ENCODE peak calls at places on chromosomes 5 and 9, in five cellular contexts. One of them, this sample, is unnamed.
A peak's percentile ranks its signal among the peaks of the same experiment; 100 is the strongest.

GRCh38 chr9:114140401-114140800 is 14.9 kb upstream of the COL27A1 start:
- DNase-seq in endodermal cell: no peak
- DNase-seq in body of pancreas: no peak
- DNase-seq in brain microvascular endothelial cell: no peak
- DNase-seq in tibial artery: no peak
- DNase-seq in this sample: no peak

GRCh38 chr9:72274916-72275315 is 90.1 kb downstream of the ZFAND5 start:
- DNase-seq in endodermal cell: no peak
- DNase-seq in body of pancreas: no peak
- DNase-seq in brain microvascular endothelial cell: no peak
- DNase-seq in tibial artery: no peak
- DNase-seq in this sample: no peak

GRCh38 chr5:158616707-158617106 is 483.0 kb downstream of the EBF1 start:
- DNase-seq in endodermal cell: no peak
- DNase-seq in body of pancreas: no peak
- DNase-seq in brain microvascular endothelial cell: no peak
- DNase-seq in tibial artery: no peak
- DNase-seq in this sample: no peak

GRCh38 chr5:75089137-75089536 is 36.8 kb upstream of the GCNT4 start:
- DNase-seq in endodermal cell: no peak
- DNase-seq in body of pancreas: no peak
- DNase-seq in brain microvascular endothelial cell: no peak
- DNase-seq in tibial artery: no peak
- DNase-seq in this sample: no peak

GRCh38 chr5:81336528-81336927 is 35.1 kb downstream of the ZCCHC9 start:
- DNase-seq in endodermal cell: no peak
- DNase-seq in body of pancreas: no peak
- DNase-seq in brain microvascular endothelial cell: no peak
- DNase-seq in tibial artery: no peak
- DNase-seq in this sample: no peak

GRCh38 chr5:82092-82491 is 9.9 kb upstream of the PLEKHG4B start:
- DNase-seq in endodermal cell: peak; percentile 90
- DNase-seq in body of pancreas: no peak
- DNase-seq in brain microvascular endothelial cell: peak; percentile 39
- DNase-seq in tibial artery: no peak
- DNase-seq in this sample: no peak

GRCh38 chr9:75083188-75083976 is 4.6 kb downstream of the NMRK1 start:
- DNase-seq in endodermal cell: peak; percentile 87
- DNase-seq in body of pancreas: peak; percentile 53
- DNase-seq in brain microvascular endothelial cell: no peak
- DNase-seq in tibial artery: no peak
- DNase-seq in this sample: no peak

GRCh38 chr5:71899865-71900342 is 180.8 kb downstream of the CARTPT start:
- DNase-seq in endodermal cell: no peak
- DNase-seq in body of pancreas: no peak
- DNase-seq in brain microvascular endothelial cell: peak; percentile 68
- DNase-seq in tibial artery: no peak
- DNase-seq in this sample: no peak

GRCh38 chr5:65760504-65761275 is 38.7 kb downstream of the NLN start:
- DNase-seq in endodermal cell: no peak
- DNase-seq in body of pancreas: peak; percentile 21
- DNase-seq in brain microvascular endothelial cell: peak; percentile 37
- DNase-seq in tibial artery: no peak
- DNase-seq in this sample: no peak

GRCh38 chr5:74281191-74281590 is 359.3 kb downstream of the ENC1 start:
- DNase-seq in endodermal cell: peak; percentile 55
- DNase-seq in body of pancreas: no peak
- DNase-seq in brain microvascular endothelial cell: no peak
- DNase-seq in tibial artery: no peak
- DNase-seq in this sample: no peak

GRCh38 chr5:55278778-55279177 is 28.7 kb downstream of the DHX29 start:
- DNase-seq in endodermal cell: no peak
- DNase-seq in body of pancreas: no peak
- DNase-seq in brain microvascular endothelial cell: peak; percentile 12
- DNase-seq in tibial artery: no peak
- DNase-seq in this sample: no peak

GRCh38 chr5:36398137-36398536 is 96.4 kb upstream of the RANBP3L start:
- DNase-seq in endodermal cell: no peak
- DNase-seq in body of pancreas: no peak
- DNase-seq in brain microvascular endothelial cell: no peak
- DNase-seq in tibial artery: no peak
- DNase-seq in this sample: no peak

GRCh38 chr5:81850494-81850893 is 99.6 kb upstream of the SSBP2 start:
- DNase-seq in endodermal cell: no peak
- DNase-seq in body of pancreas: no peak
- DNase-seq in brain microvascular endothelial cell: no peak
- DNase-seq in tibial artery: peak; percentile 22
- DNase-seq in this sample: no peak

GRCh38 chr9:129235931-129236331 is 57.9 kb upstream of the IER5L start:
- DNase-seq in endodermal cell: no peak
- DNase-seq in body of pancreas: no peak
- DNase-seq in brain microvascular endothelial cell: no peak
- DNase-seq in tibial artery: no peak
- DNase-seq in this sample: peak; percentile 46

GRCh38 chr5:40791715-40792139 is 6.4 kb downstream of the PRKAA1 start:
- DNase-seq in endodermal cell: no peak
- DNase-seq in body of pancreas: no peak
- DNase-seq in brain microvascular endothelial cell: no peak
- DNase-seq in tibial artery: no peak
- DNase-seq in this sample: no peak

GRCh38 chr5:55175781-55176175 is 2.8 kb upstream of the CDC20B start:
- DNase-seq in endodermal cell: no peak
- DNase-seq in body of pancreas: no peak
- DNase-seq in brain microvascular endothelial cell: no peak
- DNase-seq in tibial artery: no peak
- DNase-seq in this sample: no peak

GRCh38 chr5:127758884-127759283 is 55.7 kb downstream of the CCDC192 start:
- DNase-seq in endodermal cell: peak; percentile 59
- DNase-seq in body of pancreas: no peak
- DNase-seq in brain microvascular endothelial cell: no peak
- DNase-seq in tibial artery: no peak
- DNase-seq in this sample: no peak

GRCh38 chr9:16825971-16826370 is 44.5 kb downstream of the BNC2 start:
- DNase-seq in endodermal cell: no peak
- DNase-seq in body of pancreas: no peak
- DNase-seq in brain microvascular endothelial cell: peak; percentile 72
- DNase-seq in tibial artery: no peak
- DNase-seq in this sample: no peak

GRCh38 chr5:14521748-14522147 is 59.8 kb upstream of the OTULINL start:
- DNase-seq in endodermal cell: no peak
- DNase-seq in body of pancreas: no peak
- DNase-seq in brain microvascular endothelial cell: no peak
- DNase-seq in tibial artery: no peak
- DNase-seq in this sample: no peak

GRCh38 chr9:5800969-5801738 is 31.8 kb downstream of the ERMP1 start:
- DNase-seq in endodermal cell: no peak
- DNase-seq in body of pancreas: no peak
- DNase-seq in brain microvascular endothelial cell: no peak
- DNase-seq in tibial artery: no peak
- DNase-seq in this sample: no peak

GRCh38 chr9:112846528-112847488 is 43.9 kb downstream of the SLC46A2 start:
- DNase-seq in endodermal cell: peak; percentile 52
- DNase-seq in body of pancreas: no peak
- DNase-seq in brain microvascular endothelial cell: no peak
- DNase-seq in tibial artery: no peak
- DNase-seq in this sample: no peak

GRCh38 chr5:92941806-92942205 is 639.2 kb downstream of the NR2F1-AS1 start:
- DNase-seq in endodermal cell: no peak
- DNase-seq in body of pancreas: no peak
- DNase-seq in brain microvascular endothelial cell: no peak
- DNase-seq in tibial artery: no peak
- DNase-seq in this sample: no peak

GRCh38 chr5:16855475-16855874 is 80.6 kb downstream of the MYO10 start:
- DNase-seq in endodermal cell: no peak
- DNase-seq in body of pancreas: no peak
- DNase-seq in brain microvascular endothelial cell: no peak
- DNase-seq in tibial artery: no peak
- DNase-seq in this sample: no peak

GRCh38 chr5:158565017-158565789 is 534.5 kb downstream of the EBF1 start:
- DNase-seq in endodermal cell: no peak
- DNase-seq in body of pancreas: no peak
- DNase-seq in brain microvascular endothelial cell: no peak
- DNase-seq in tibial artery: no peak
- DNase-seq in this sample: peak; percentile 33

GRCh38 chr5:109619661-109620060 is 70.1 kb upstream of the MAN2A1 start:
- DNase-seq in endodermal cell: no peak
- DNase-seq in body of pancreas: no peak
- DNase-seq in brain microvascular endothelial cell: no peak
- DNase-seq in tibial artery: no peak
- DNase-seq in this sample: no peak

GRCh38 chr5:11046160-11046559 is 285.1 kb upstream of the DAP start:
- DNase-seq in endodermal cell: peak; percentile 78
- DNase-seq in body of pancreas: no peak
- DNase-seq in brain microvascular endothelial cell: peak; percentile 16
- DNase-seq in tibial artery: no peak
- DNase-seq in this sample: no peak

GRCh38 chr5:6354848-6355247 is 23.5 kb downstream of the MED10 start:
- DNase-seq in endodermal cell: no peak
- DNase-seq in body of pancreas: no peak
- DNase-seq in brain microvascular endothelial cell: no peak
- DNase-seq in tibial artery: no peak
- DNase-seq in this sample: no peak
- H3K27me3 ChIP-seq in endodermal cell: no peaks in the 10 kb centered on the region
- H3K27me3 ChIP-seq in body of pancreas: no peaks in the 10 kb centered on the region
- H3K27me3 ChIP-seq in brain microvascular endothelial cell: no peaks in the 10 kb centered on the region
- H3K27me3 ChIP-seq in tibial artery: no peaks in the 10 kb centered on the region
- H3K27me3 ChIP-seq in this sample: no peaks in the 10 kb centered on the region

DNA sequence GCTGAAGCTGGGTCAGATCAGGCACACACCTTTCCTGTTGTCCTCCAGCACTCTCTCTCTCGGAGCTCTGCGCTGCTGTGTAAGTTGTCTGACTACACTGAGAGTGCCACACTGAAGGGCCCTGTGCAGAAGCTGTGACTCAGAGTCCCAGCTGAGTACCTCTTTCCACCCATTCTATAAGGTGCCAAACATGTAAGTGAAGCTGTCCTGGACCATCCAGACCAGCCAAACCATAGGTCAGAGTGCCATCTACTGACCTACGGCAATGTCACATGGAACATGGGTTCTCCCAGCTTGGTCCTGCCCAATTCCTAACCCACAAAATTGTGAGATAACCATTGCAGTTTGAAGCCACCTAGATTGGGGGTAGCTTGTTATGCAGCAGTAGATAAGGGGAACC is 68.2 kb downstream of the ADCY2 start:
- DNase-seq in endodermal cell: peak; percentile 83
- DNase-seq in body of pancreas: no peak
- DNase-seq in brain microvascular endothelial cell: no peak
- DNase-seq in tibial artery: no peak
- DNase-seq in this sample: no peak
- TF ChIP-seq CTCF in endodermal cell: peak; percentile 81
- TF ChIP-seq CTCF in body of pancreas: no peak
- TF ChIP-seq CTCF in brain microvascular endothelial cell: no peak
- TF ChIP-seq CTCF in tibial artery: no peak
- TF ChIP-seq CTCF in this sample: no peak

GRCh38 chr9:68548241-68548640 is 7.6 kb upstream of the TMEM252 start:
- DNase-seq in endodermal cell: no peak
- DNase-seq in body of pancreas: no peak
- DNase-seq in brain microvascular endothelial cell: no peak
- DNase-seq in tibial artery: no peak
- DNase-seq in this sample: no peak
- H3K4me3 ChIP-seq in endodermal cell: no peak overlapping the region
- H3K4me3 ChIP-seq in body of pancreas: no peak overlapping the region
- H3K4me3 ChIP-seq in brain microvascular endothelial cell: no peak overlapping the region
- H3K4me3 ChIP-seq in tibial artery: no peak overlapping the region
- H3K4me3 ChIP-seq in this sample: no peak overlapping the region

DNA sequence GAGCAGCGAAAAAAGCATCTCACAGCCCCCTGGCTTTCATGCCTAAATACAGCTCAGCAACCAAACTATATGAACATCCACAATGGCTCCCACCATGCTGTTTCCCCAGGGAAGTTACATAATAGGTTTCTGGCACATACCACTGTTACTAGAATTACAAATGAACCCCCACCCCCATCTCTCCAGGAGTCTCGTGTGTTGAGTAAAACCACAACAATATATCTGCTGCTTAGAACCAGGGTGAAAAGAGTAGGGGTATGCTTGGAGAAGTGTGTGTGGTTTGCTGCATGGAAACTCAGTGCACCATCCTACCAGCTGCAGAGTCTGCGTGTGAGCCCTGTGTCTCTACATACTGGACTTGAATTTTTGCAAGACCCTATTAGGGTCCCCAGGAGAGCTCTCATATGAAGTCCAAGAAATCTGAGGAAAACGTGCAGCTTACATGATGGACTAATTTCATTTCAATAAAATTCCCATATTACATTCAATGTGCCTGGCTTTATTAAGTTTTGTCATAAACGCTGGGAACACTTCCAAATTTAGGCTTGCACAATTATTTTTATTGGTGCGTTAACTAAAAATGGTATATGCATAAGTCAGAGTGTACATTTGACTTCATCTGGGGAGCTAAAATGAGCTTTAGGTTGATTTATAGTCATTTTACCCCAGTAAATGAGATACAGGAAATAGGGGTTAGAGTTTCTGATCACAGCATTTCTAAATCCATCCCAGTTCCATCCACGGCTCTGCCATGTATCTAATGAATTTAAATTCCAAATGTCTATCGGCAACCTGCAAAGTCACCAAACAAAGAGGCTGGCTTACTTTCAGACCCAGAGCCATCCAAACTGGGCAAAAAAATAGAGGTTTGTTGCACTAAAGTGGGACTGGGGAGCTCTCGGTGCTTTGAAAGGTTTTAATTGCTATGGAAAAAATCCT is 104.6 kb upstream of the NFIB start:
- DNase-seq in endodermal cell: no peak
- DNase-seq in body of pancreas: no peak
- DNase-seq in brain microvascular endothelial cell: no peak
- DNase-seq in tibial artery: no peak
- DNase-seq in this sample: no peak
- H3K27me3 ChIP-seq in endodermal cell: no peaks in the 10 kb centered on the region
- H3K27me3 ChIP-seq in body of pancreas: no peaks in the 10 kb centered on the region
- H3K27me3 ChIP-seq in brain microvascular endothelial cell: peaks cover 2% of the 10 kb centered on the region
- H3K27me3 ChIP-seq in tibial artery: no peaks in the 10 kb centered on the region
- H3K27me3 ChIP-seq in this sample: no peaks in the 10 kb centered on the region

This sample was measured in GM06990.